ENCODE peak calls at places on chromosomes 3 and 15, in nine cellular contexts. M, W, U, D, G, L, H, V and K are unnamed samples.

GRCh38 chr3:87120850-87121249 is 106.3 kb upstream of the CHMP2B start:
- DNase-seq in G (no peak), W (no peak), M (no peak), H (no peak), V (peak; percentile 85), L (no peak), D (no peak), U (no peak), K (peak; percentile 17)

GRCh38 chr3:133447751-133448477 is 48.1 kb downstream of the BFSP2 start:
- DNase-seq in V (peak; percentile 55), W (no peak), G (no peak), D (no peak), M (no peak), L (no peak), U (no peak), H (no peak), K (no peak)

GRCh38 chr3:41234823-41235722 is 35.8 kb downstream of the CTNNB1 start:
- DNase-seq in U (no peak), H (no peak), L (no peak), W (no peak), V (peak; percentile 28), G (no peak), D (no peak), M (no peak), K (no peak)

GRCh38 chr3:46447535-46447934 is 17.2 kb downstream of the LTF start:
- DNase-seq in D (no peak), M (no peak), V (no peak), L (no peak), W (no peak), U (no peak), G (no peak), H (no peak), K (peak; percentile 29)

GRCh38 chr15:58247803-58248503 is 109.8 kb downstream of the AQP9 start:
- DNase-seq in M (no peak), D (no peak), V (no peak), H (no peak), G (no peak), W (no peak), L (no peak), U (peak; percentile 93), K (no peak)

GRCh38 chr3:126030455-126030854 is 53.5 kb downstream of the SLC41A3 start:
- DNase-seq in G (no peak), U (no peak), L (no peak), H (no peak), V (no peak), W (no peak), M (no peak), D (no peak), K (no peak)

GRCh38 chr15:62445244-62445643 is 280.2 kb upstream of the C2CD4B start:
- DNase-seq in W (no peak), G (no peak), L (no peak), D (no peak), H (no peak), M (peak; percentile 46), U (no peak), V (no peak), K (no peak)

GRCh38 chr3:61110576-61110975 is 140.7 kb downstream of the FHIT start:
- DNase-seq in D (no peak), W (no peak), H (no peak), U (no peak), G (no peak), V (no peak), M (no peak), L (no peak), K (no peak)

GRCh38 chr3:52838561-52839267 is 3.9 kb upstream of the MUSTN1 start:
- DNase-seq in W (no peak), U (peak; percentile 13), D (no peak), G (peak; percentile 20), M (no peak), V (no peak), H (no peak), L (no peak), K (no peak)

GRCh38 chr3:107382626-107383025 is 5.4 kb downstream of the CCDC54 start:
- DNase-seq in M (no peak), G (no peak), W (no peak), V (no peak), U (no peak), D (no peak), H (no peak), L (no peak), K (no peak)

GRCh38 chr3:37183375-37183831 is 9.0 kb upstream of the LRRFIP2 start:
- DNase-seq in D (no peak), G (no peak), W (peak; percentile 81), M (peak; percentile 91), U (no peak), H (peak; percentile 90), L (no peak), V (no peak), K (no peak)

GRCh38 chr3:58568572-58569286 is 8.5 kb downstream of the FAM107A start:
- DNase-seq in U (peak; percentile 84), W (no peak), D (peak; percentile 72), G (peak; percentile 71), H (no peak), V (peak; percentile 53), M (peak; percentile 64), L (peak; percentile 82), K (peak; percentile 45)

GRCh38 chr3:186413615-186414415 is 51.8 kb upstream of the DGKG start:
- DNase-seq in M (no peak), W (no peak), H (no peak), D (no peak), U (peak; percentile 75), L (peak; percentile 95), G (peak; percentile 93), V (peak; percentile 28), K (no peak)

GRCh38 chr3:194019766-194020165 is 116.2 kb upstream of the HES1 start:
- DNase-seq in M (no peak), H (no peak), G (no peak), W (no peak), U (no peak), L (no peak), V (no peak), D (no peak), K (no peak)

GRCh38 chr3:106255870-106256248 is 387.0 kb upstream of the CBLB start:
- DNase-seq in V (no peak), D (no peak), L (no peak), M (no peak), G (no peak), U (no peak), H (no peak), W (no peak), K (no peak)